ENCODE peak calls at places on chromosome 6, in seven cellular contexts. A is suprapubic skin, L is transverse colon, U is tibial nerve, V is ovary, S is SK-N-SH, Y is HepG2. M is an unnamed sample.

GRCh38 chr6:17885079-17885478 is 102.4 kb downstream of the KIF13A start:
- DNase-seq in A (no peak), L (no peak), U (no peak), V (no peak), S (no peak), Y (no peak), M (no peak)

GRCh38 chr6:53493635-53494025 is 51.3 kb downstream of the GCLC start:
- DNase-seq in A (no peak), L (no peak), U (no peak), V (no peak), S (no peak), Y (no peak), M (no peak)

GRCh38 chr6:111057074-111057752 is 30.1 kb upstream of the SLC16A10 start:
- DNase-seq in A (no peak), L (peak; percentile 21), U (no peak), V (no peak), S (peak; percentile 48), Y (peak; percentile 32), M (peak; percentile 36)

GRCh38 chr6:110474500-110474899 is 1.9 kb downstream of the SLC22A16 start:
- DNase-seq in A (no peak), L (no peak), U (no peak), V (no peak), S (no peak), Y (no peak), M (no peak)

GRCh38 chr6:81075974-81076373 is 676.5 kb downstream of the TENT5A start:
- DNase-seq in A (no peak), L (no peak), U (no peak), V (no peak), S (peak; percentile 20), Y (peak; percentile 9), M (no peak)

GRCh38 chr6:75850026-75850385 is 101.0 kb downstream of the MYO6 start:
- DNase-seq in A (no peak), L (no peak), U (no peak), V (no peak), S (no peak), Y (no peak), M (no peak)

GRCh38 chr6:150417899-150418824 is 49.4 kb downstream of the IYD start:
- DNase-seq in A (no peak), L (peak; percentile 27), U (peak; percentile 59), V (no peak), S (peak; percentile 36), Y (peak; percentile 63), M (no peak)

GRCh38 chr6:38493929-38494547 is 145.7 kb downstream of the BTBD9 start:
- DNase-seq in A (peak; percentile 84), L (peak; percentile 82), U (peak; percentile 97), V (peak; percentile 80), S (peak; percentile 15), Y (peak; percentile 70), M (peak; percentile 85)

GRCh38 chr6:71139249-71139648 is 149.4 kb upstream of the OGFRL1 start:
- DNase-seq in A (no peak), L (no peak), U (no peak), V (no peak), S (no peak), Y (no peak), M (no peak)

GRCh38 chr6:93017213-93017612 is 402.1 kb downstream of the EPHA7 start:
- DNase-seq in A (no peak), L (no peak), U (no peak), V (no peak), S (no peak), Y (peak; percentile 2), M (no peak)

GRCh38 chr6:75526502-75527127 is 33.0 kb upstream of the FILIP1 start:
- DNase-seq in A (no peak), L (peak; percentile 62), U (peak; percentile 91), V (peak; percentile 47), S (peak; percentile 30), Y (peak; percentile 56), M (peak; percentile 69)

GRCh38 chr6:163392533-163392932 is 22.0 kb upstream of the QKI start:
- DNase-seq in A (no peak), L (no peak), U (peak; percentile 33), V (no peak), S (no peak), Y (no peak), M (peak; percentile 55)

GRCh38 chr6:107545761-107546160 is 55.8 kb downstream of the SOBP start:
- DNase-seq in A (no peak), L (no peak), U (no peak), V (no peak), S (no peak), Y (no peak), M (no peak)

GRCh38 chr6:105789935-105790334 is 296.2 kb upstream of the PRDM1 start:
- DNase-seq in A (no peak), L (no peak), U (no peak), V (no peak), S (no peak), Y (no peak), M (no peak)

GRCh38 chr6:106536863-106537262 is 92.4 kb downstream of the RTN4IP1 start:
- DNase-seq in A (no peak), L (no peak), U (no peak), V (no peak), S (no peak), Y (no peak), M (no peak)

GRCh38 chr6:159108438-159108985 is 60.7 kb upstream of the FNDC1 start:
- DNase-seq in A (no peak), L (no peak), U (no peak), V (no peak), S (no peak), Y (no peak), M (no peak)

GRCh38 chr6:12827921-12828320 is 111.4 kb downstream of the PHACTR1 start:
- DNase-seq in A (no peak), L (no peak), U (no peak), V (no peak), S (no peak), Y (no peak), M (no peak)

GRCh38 chr6:157759028-157759427 is 64.0 kb upstream of the SNX9 start:
- DNase-seq in A (no peak), L (no peak), U (no peak), V (no peak), S (no peak), Y (no peak), M (no peak)

GRCh38 chr6:37860226-37860839 is 40.8 kb downstream of the ZFAND3 start:
- DNase-seq in A (no peak), L (no peak), U (peak; percentile 78), V (no peak), S (peak; percentile 31), Y (peak; percentile 53), M (no peak)

GRCh38 chr6:15535495-15536200 is 127.2 kb downstream of the DTNBP1 start:
- DNase-seq in A (no peak), L (no peak), U (no peak), V (no peak), S (no peak), Y (no peak), M (no peak)

GRCh38 chr6:52416629-52417151 is 3.5 kb upstream of the EFHC1 start:
- DNase-seq in A (no peak), L (no peak), U (peak; percentile 83), V (no peak), S (peak; percentile 58), Y (peak; percentile 84), M (no peak)

GRCh38 chr6:47669684-47670515 is 28.5 kb upstream of the ADGRF4 start:
- DNase-seq in A (no peak), L (no peak), U (no peak), V (no peak), S (no peak), Y (no peak), M (no peak)

GRCh38 chr6:106168097-106168888 is 82.2 kb downstream of the PRDM1 start:
- DNase-seq in A (no peak), L (no peak), U (no peak), V (no peak), S (no peak), Y (no peak), M (no peak)

GRCh38 chr6:87846446-87846845 is 144.4 kb upstream of the AKIRIN2 start:
- DNase-seq in A (no peak), L (no peak), U (no peak), V (no peak), S (no peak), Y (no peak), M (no peak)

GRCh38 chr6:149467265-149467664 is 17.5 kb downstream of the ZC3H12D start:
- DNase-seq in A (no peak), L (no peak), U (no peak), V (no peak), S (no peak), Y (no peak), M (no peak)

GRCh38 chr6:27672113-27672799 is 199.4 kb upstream of the ZNF184 start:
- DNase-seq in A (no peak), L (peak; percentile 14), U (no peak), V (peak; percentile 47), S (no peak), Y (peak; percentile 91), M (no peak)
- H3K27me3 ChIP-seq in A (peaks cover 97% of the 10 kb centered on the region), L (peaks cover 100% of the 10 kb centered on the region), U (peaks cover 79% of the 10 kb centered on the region), V (no peaks in the 10 kb centered on the region), S (peaks cover 23% of the 10 kb centered on the region), Y (no peaks in the 10 kb centered on the region), M (peaks cover 98% of the 10 kb centered on the region)

DNA sequence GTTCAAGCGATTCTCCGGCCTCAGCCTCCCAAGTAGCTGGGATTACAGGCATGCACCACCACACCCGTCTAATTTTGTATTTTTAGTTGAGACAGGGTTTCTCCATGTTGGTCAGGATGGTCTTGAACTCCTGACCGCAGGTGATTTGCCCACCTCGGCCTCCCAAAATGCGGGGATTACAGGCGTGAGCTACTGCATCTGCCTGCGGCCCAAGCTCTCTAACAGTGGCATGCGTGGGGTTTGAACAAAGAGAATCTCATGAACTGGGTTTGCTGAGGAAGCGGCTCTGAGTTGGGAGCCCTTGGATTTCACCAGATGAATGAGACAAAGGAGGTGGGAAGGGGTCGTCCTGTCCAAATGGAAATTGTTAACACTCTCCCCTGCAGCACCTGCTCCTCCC is 33.2 kb upstream of the CD83 start:
- DNase-seq in A (no peak), L (no peak), U (no peak), V (no peak), S (no peak), Y (no peak), M (no peak)
- H3K27ac ChIP-seq in A (no peak overlapping the region), L (no peak overlapping the region), U (no peak overlapping the region), V (no peak overlapping the region), S (no peak overlapping the region), Y (no peak overlapping the region), M (no peak overlapping the region)

GRCh38 chr6:144103026-144103563 is 7.7 kb upstream of the SF3B5 start:
- DNase-seq in A (no peak), L (no peak), U (no peak), V (no peak), S (no peak), Y (no peak), M (no peak)

GRCh38 chr6:144104488-144104887 is 9.1 kb upstream of the SF3B5 start:
- DNase-seq in A (no peak), L (no peak), U (no peak), V (no peak), S (no peak), Y (no peak), M (no peak)

GRCh38 chr6:144110210-144110609 is 14.8 kb upstream of the SF3B5 start:
- DNase-seq in A (no peak), L (no peak), U (no peak), V (no peak), S (no peak), Y (no peak), M (no peak)

GRCh38 chr6:144104898-144105487 is 9.6 kb upstream of the SF3B5 start:
- DNase-seq in A (no peak), L (no peak), U (peak; percentile 89), V (no peak), S (peak; percentile 44), Y (peak; percentile 74), M (no peak)

GRCh38 chr6:144106206-144106605 is 10.8 kb upstream of the SF3B5 start:
- DNase-seq in A (no peak), L (no peak), U (no peak), V (no peak), S (no peak), Y (no peak), M (no peak)
- TF ChIP-seq EP300 in A (no peak), L (no peak), U (no peak), V (no peak), S (no peak), Y (no peak), M (no peak)

GRCh38 chr6:166824880-166825250 is 131.5 kb downstream of the RNASET2 start:
- DNase-seq in A (no peak), L (no peak), U (no peak), V (no peak), S (no peak), Y (no peak), M (no peak)
- H3K27me3 ChIP-seq in A (no peaks in the 10 kb centered on the region), L (no peaks in the 10 kb centered on the region), U (no peaks in the 10 kb centered on the region), V (no peaks in the 10 kb centered on the region), S (no peaks in the 10 kb centered on the region), Y (no peaks in the 10 kb centered on the region), M (no peaks in the 10 kb centered on the region)